ENCODE peak calls at places on chromosomes 11 and 22, in seven cellular contexts. X, E, D, I, S, G and M are unnamed samples.

GRCh38 chr11:122439911-122440782 is 215.4 kb upstream of the UBASH3B start:
- DNase-seq in X (no peak), E (no peak), D (peak; percentile 47), I (no peak), S (peak; percentile 25), G (no peak), M (peak; percentile 2)

GRCh38 chr11:70891844-70892380 is 360.5 kb downstream of the SHANK2 start:
- DNase-seq in X (no peak), E (no peak), D (no peak), I (no peak), S (no peak), G (no peak), M (no peak)

GRCh38 chr22:29190051-29190450 is 15.6 kb upstream of the EMID1 start:
- DNase-seq in X (no peak), E (no peak), D (no peak), I (no peak), S (no peak), G (no peak), M (no peak)

GRCh38 chr11:38411149-38411548 is 1813.1 kb upstream of the RAG2 start:
- DNase-seq in X (no peak), E (no peak), D (no peak), I (no peak), S (no peak), G (no peak), M (no peak)

GRCh38 chr11:71477637-71478011 is 24.6 kb downstream of the NADSYN1 start:
- DNase-seq in X (no peak), E (no peak), D (no peak), I (no peak), S (no peak), G (no peak), M (no peak)

GRCh38 chr22:27046126-27046525 is 388.7 kb downstream of the MIAT start:
- DNase-seq in X (no peak), E (no peak), D (no peak), I (no peak), S (no peak), G (no peak), M (no peak)

GRCh38 chr11:35293699-35294098 is 125.7 kb downstream of the SLC1A2 start:
- DNase-seq in X (no peak), E (no peak), D (no peak), I (no peak), S (no peak), G (no peak), M (no peak)

GRCh38 chr11:78038697-78039313 is 15.7 kb upstream of the KCTD14 start:
- DNase-seq in X (no peak), E (no peak), D (no peak), I (no peak), S (no peak), G (no peak), M (no peak)

GRCh38 chr22:36027960-36028645 is 521 bp downstream of the RBFOX2 start:
- DNase-seq in X (peak; percentile 6), E (no peak), D (peak; percentile 11), I (peak; percentile 24), S (no peak), G (peak; percentile 73), M (no peak)

GRCh38 chr11:35383953-35384352 is 35.4 kb downstream of the SLC1A2 start:
- DNase-seq in X (no peak), E (no peak), D (no peak), I (no peak), S (no peak), G (no peak), M (no peak)

GRCh38 chr11:14764213-14764898 is 120.8 kb downstream of the PDE3B start:
- DNase-seq in X (peak; percentile 8), E (no peak), D (no peak), I (no peak), S (no peak), G (no peak), M (no peak)

GRCh38 chr11:18720086-18720810 is 5.7 kb downstream of the IGSF22 start:
- DNase-seq in X (no peak), E (no peak), D (peak; percentile 62), I (no peak), S (no peak), G (no peak), M (no peak)
- H3K4me3 ChIP-seq in X (no peak overlapping the region), E (no peak overlapping the region), D (no peak overlapping the region), I (peak overlapping the region; percentile 69), S (no peak overlapping the region), G (peak overlapping the region; percentile 63), M (no peak overlapping the region)

GRCh38 chr11:48210052-48210451 is 6.6 kb upstream of the OR4B1 start:
- DNase-seq in X (no peak), E (no peak), D (no peak), I (no peak), S (no peak), G (no peak), M (no peak)
- TF ChIP-seq CTCF in X (no peak), E (peak; percentile 56), D (peak; percentile 22), I (no peak), S (peak; percentile 36), G (no peak), M (peak; percentile 23)

GRCh38 chr11:67465190-67465522 is 3.9 kb downstream of the TMEM134 start:
- DNase-seq in X (no peak), E (peak; percentile 84), D (no peak), I (no peak), S (no peak), G (no peak), M (no peak)

GRCh38 chr11:67464411-67465189 is 4.5 kb downstream of the TMEM134 start:
- DNase-seq in X (peak; percentile 92), E (peak; percentile 91), D (peak; percentile 28), I (peak; percentile 84), S (no peak), G (peak; percentile 95), M (peak; percentile 35)

GRCh38 chr11:67466367-67466766 is 2.7 kb downstream of the TMEM134 start:
- DNase-seq in X (no peak), E (no peak), D (no peak), I (no peak), S (no peak), G (no peak), M (no peak)

GRCh38 chr11:67463186-67463585 is 5.9 kb downstream of the TMEM134 start:
- DNase-seq in X (no peak), E (no peak), D (no peak), I (no peak), S (no peak), G (no peak), M (no peak)

DNA sequence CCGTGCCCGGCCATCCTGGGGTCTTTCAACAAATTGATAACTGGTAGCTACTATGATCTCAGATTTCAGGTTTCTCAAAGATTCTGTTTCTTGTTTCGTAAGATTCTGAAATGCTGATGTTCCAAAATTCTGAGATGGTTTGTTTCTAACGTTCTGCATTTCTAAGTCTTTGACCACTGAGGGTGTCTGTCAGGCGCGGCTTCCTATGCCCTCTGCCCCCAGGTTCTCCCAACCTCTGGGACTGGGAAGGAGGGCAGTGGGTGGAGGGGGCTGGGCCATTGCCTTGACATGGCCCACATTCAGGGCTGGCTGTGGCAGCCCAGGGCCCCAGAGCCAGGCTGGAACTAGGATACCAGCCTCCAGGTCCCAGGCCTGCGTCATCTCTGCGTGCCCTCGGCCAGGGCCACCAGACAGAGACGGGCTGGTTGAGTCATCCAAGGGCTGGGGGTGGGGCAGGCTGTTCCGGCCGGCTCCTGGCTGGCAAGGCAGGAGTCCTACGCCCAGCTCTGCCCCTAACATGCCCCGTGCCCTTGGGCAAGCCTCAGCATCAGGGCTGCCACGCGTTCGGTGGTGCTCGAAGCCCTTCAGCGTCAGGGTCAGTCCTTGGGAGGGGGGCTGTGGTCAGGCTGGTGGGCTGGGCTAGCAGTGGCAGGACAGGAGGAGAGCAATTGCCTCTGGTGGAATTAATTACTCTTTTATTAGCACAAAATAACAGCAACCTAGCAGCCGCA is 5.2 kb downstream of the TMEM134 start:
- DNase-seq in X (no peak), E (peak; percentile 88), D (no peak), I (peak; percentile 83), S (no peak), G (peak; percentile 82), M (peak; percentile 29)
- H3K4me3 ChIP-seq in X (peak overlapping the region; percentile 50), E (peak overlapping the region; percentile 93), D (no peak overlapping the region), I (peak overlapping the region; percentile 54), S (peak overlapping the region; percentile 83), G (peak overlapping the region; percentile 53), M (no peak overlapping the region)

DNA sequence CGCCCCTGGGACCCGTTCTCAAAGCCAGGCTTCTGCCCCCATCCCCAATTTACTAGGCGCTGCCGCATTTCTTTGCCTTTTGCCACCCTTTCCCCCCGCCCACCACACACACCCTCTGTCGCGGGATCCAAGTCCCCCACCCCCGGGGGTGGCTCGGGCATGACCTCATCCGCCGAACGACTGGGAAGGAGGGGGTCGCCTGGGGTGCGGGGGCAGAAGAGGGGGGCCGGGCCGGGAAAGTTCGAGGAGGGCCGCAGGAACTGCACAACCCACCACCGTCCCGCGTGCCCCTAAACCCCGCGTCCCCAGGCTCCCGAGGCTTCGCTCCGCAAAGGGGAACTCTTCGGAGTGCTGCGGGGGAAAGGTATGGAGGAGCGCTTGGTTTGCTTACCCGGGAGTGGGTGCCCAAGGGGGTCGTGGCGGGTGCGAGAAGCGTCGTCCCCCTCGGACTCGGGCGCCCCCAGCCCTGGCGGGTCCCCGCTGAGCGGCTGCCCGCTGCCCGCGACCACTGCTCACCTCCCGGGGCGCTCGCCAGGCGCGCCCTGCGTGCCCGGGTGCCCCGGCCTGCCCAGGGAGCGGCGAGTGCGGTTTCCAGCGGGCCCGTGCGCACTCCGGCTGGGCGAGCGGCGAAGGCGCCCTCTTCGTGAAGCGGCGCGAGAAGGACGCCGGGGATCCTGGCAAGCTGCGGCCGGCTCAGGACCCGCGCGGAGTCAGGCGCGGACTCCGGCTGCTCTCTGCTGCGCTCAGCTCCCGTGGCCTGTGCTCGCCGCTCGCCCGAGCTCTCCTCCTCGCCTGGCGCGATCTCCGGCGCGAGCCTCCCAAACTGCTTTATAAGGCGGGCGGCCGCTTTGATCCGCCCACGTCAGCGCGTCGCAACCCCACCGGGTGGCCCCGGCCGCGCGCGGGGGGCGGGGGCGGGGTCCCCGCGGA is 3.9 kb upstream of the WNT11 start:
- DNase-seq in X (peak; percentile 40), E (no peak), D (peak; percentile 69), I (peak; percentile 48), S (no peak), G (peak; percentile 86), M (no peak)
- TF ChIP-seq CTCF in X (no peak), E (no peak), D (no peak), I (no peak), S (no peak), G (no peak), M (no peak)

GRCh38 chr22:38338772-38339379 is 21.6 kb upstream of the CSNK1E start:
- DNase-seq in X (no peak), E (no peak), D (no peak), I (no peak), S (no peak), G (peak; percentile 4), M (no peak)

GRCh38 chr22:38336699-38337098 is 19.5 kb upstream of the CSNK1E start:
- DNase-seq in X (no peak), E (no peak), D (no peak), I (no peak), S (no peak), G (no peak), M (no peak)

DNA sequence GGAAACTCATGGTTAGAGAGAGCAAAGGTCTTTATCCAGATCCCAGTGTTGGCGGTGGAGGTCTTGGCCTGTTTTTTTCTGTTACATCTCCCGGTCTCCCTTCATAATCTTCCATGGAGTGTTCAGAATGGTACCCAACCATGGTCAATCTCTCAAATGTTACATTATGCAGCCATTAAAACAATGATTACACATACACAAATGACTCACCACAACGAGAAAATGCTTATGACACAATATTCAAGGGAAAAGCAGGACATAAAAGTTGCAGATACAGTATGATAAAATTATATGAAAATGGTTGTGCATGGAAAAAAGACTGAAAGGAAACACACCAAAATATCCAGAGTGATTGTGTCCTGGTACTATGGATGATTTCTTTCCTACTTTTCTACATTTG is 17.8 kb upstream of the CSNK1E start:
- DNase-seq in X (no peak), E (peak; percentile 61), D (no peak), I (no peak), S (no peak), G (no peak), M (no peak)
- H3K4me3 ChIP-seq in X (no peak overlapping the region), E (no peak overlapping the region), D (no peak overlapping the region), I (no peak overlapping the region), S (no peak overlapping the region), G (no peak overlapping the region), M (no peak overlapping the region)